ENCODE peak calls at places on chromosomes 12 and 14, in five cellular contexts. G is astrocyte of the spinal cord, U is PC-3, O is cardiac muscle cell, W is AG04449. I is an unnamed sample.

GRCh38 chr14:73097421-73097820 is 38.9 kb upstream of the PSEN1 start:
- DNase-seq in G (no peak), U (no peak), O (no peak), W (no peak), I (no peak)

GRCh38 chr12:59383426-59383822 is 212.4 kb upstream of the SLC16A7 start:
- DNase-seq in G (no peak), U (no peak), O (peak; percentile 74), W (peak; percentile 94), I (peak; percentile 87)

GRCh38 chr14:52790011-52790755 is 1.2 kb downstream of the GNPNAT1 start:
- DNase-seq in G (peak; percentile 10), U (peak; percentile 31), O (no peak), W (no peak), I (peak; percentile 22)

GRCh38 chr14:96727490-96727889 is 69.7 kb upstream of the VRK1 start:
- DNase-seq in G (no peak), U (no peak), O (no peak), W (no peak), I (no peak)

GRCh38 chr12:122001379-122002209 is 20.1 kb upstream of the BCL7A start:
- DNase-seq in G (no peak), U (no peak), O (no peak), W (no peak), I (peak; percentile 98)

GRCh38 chr14:55160989-55161388 is 30.4 kb downstream of the DLGAP5 start:
- DNase-seq in G (peak; percentile 64), U (peak; percentile 79), O (peak; percentile 53), W (no peak), I (peak; percentile 49)

GRCh38 chr12:12810507-12811143 is 2.5 kb upstream of the DDX47 start:
- DNase-seq in G (no peak), U (peak; percentile 65), O (no peak), W (no peak), I (no peak)

GRCh38 chr14:68627868-68628604 is 164.8 kb downstream of the ZFP36L1 start:
- DNase-seq in G (no peak), U (peak; percentile 28), O (peak; percentile 76), W (no peak), I (peak; percentile 39)

GRCh38 chr14:66955159-66955558 is 234.1 kb upstream of the GARIN2 start:
- DNase-seq in G (no peak), U (no peak), O (no peak), W (no peak), I (no peak)

GRCh38 chr12:53071591-53072551 is 7.3 kb downstream of the SPRYD3 start:
- DNase-seq in G (no peak), U (no peak), O (peak; percentile 85), W (no peak), I (no peak)

GRCh38 chr12:50639721-50640120 is 124.2 kb upstream of the ATF1 start:
- DNase-seq in G (no peak), U (peak; percentile 82), O (no peak), W (no peak), I (peak; percentile 61)
- H3K4me3 ChIP-seq in G (no peak overlapping the region), U (peak overlapping the region; percentile 1), O (no peak overlapping the region), W (no peak overlapping the region), I (no peak overlapping the region)

DNA sequence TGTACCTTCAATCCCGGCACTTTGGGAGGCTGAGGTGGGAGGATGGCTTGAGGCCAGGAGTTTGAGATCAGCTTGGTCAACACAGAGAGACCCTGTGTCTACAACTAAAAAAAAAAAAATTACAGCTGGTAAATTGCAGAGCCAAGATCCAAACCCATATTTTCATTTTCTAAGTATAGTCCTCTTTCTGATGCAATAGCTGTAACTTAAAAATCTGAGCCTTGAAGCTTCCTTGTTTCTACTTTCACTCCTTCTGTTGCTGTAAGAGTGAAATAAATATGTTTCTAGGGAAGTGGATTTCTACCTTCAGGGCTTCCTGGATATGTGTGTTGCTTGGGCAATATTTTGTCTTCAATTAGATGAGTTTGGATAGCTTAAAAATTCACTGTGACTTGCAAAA is 42.0 kb upstream of the PRICKLE1 start:
- DNase-seq in G (peak; percentile 29), U (no peak), O (peak; percentile 30), W (no peak), I (no peak)
- H3K4me3 ChIP-seq in G (no peak overlapping the region), U (no peak overlapping the region), O (no peak overlapping the region), W (no peak overlapping the region), I (no peak overlapping the region)

DNA sequence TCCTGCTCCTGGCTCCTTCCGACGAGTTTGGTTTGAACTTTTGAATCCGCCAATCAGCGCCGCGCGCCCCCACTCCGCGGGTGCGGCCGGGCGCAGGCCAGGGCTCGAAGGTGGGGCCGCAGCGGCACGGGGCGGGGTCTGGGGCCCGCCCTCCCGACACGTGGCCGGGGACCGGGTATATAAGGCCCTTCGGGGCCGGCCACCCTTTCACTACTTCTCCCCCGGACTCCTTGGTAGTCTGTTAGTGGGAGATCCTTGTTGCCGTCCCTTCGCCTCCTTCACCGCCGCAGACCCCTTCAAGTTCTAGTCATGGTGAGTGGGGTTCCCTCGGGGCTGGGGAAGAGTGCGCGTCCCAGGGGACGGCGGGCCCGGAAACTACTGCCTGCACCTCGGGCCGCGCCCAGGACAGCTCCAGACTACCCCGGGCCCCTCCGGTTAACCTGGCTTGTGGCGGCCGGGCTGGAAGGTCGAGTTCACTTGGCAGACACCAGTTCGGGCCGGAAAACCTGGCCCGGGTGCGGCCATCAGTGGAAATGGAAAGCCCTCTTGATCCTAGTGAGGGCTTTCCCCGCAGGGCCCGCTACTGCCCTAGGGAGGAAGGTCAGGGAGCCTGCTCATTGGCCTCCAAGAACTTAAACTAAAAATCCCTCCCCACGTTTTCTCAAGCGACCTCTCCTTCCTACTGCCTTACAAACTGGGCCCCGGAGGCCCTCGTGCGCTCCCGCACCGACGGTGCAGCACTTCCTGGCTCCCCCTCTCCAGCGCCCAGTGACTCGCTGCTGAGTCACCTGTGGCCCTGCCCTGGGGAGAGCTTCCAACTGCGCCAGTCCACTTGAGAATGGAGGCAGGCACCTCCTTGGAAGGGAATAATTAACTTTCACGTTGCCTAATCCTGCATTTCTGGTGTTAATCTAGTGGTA is at the start of gene TUBA1C:
- DNase-seq in G (peak; percentile 95), U (peak; percentile 98), O (peak; percentile 97), W (peak; percentile 67), I (peak; percentile 96)
- H3K4me3 ChIP-seq in G (peak within 1 kb of the TSS; percentile 88), U (peak within 1 kb of the TSS; percentile 99), O (peak within 1 kb of the TSS; percentile 56), W (peak within 1 kb of the TSS; percentile 94), I (peak within 1 kb of the TSS; percentile 93)

DNA sequence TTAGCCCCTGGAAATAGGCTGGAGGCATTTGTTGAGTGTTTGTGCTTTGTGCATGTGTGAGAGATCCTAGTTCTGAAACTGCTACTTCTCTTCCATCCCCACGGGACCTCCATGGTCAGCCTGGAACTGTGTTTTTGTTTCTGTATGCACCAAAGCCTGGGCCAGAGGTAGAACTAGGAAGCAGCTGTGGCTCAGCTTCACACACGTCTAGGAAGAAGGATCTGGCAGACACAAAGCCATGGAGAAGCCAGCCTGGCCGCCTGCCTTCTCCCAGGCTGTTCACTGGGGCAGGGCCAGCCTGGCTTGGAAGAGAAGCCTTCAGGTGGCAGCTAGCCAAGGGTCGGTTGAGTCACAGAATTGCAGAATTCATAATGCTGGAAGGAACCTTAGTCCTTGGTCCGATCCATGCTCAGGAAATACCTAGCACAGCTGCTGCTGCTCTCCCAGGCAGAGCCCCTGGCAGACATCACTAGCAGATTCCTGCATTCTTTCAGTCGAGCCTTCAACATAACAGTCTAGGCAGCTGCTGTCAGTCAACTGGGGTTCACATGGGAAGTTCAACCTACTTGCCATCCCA is 27.0 kb downstream of the RIN3 start:
- DNase-seq in G (peak; percentile 99), U (peak; percentile 96), O (peak; percentile 100), W (peak; percentile 97), I (peak; percentile 95)
- H3K4me3 ChIP-seq in G (no peak overlapping the region), U (no peak overlapping the region), O (no peak overlapping the region), W (no peak overlapping the region), I (no peak overlapping the region)